ENCODE peak calls at places on chromosomes 4 and X, in eight cellular contexts. One of them, this sample, is unnamed.

GRCh38 chr4:7928711-7929505 is 10.8 kb downstream of the AFAP1 start:
- DNase-seq in NCI-H82: no peak
- DNase-seq in smooth muscle cell of the brain vasculature: no peak
- DNase-seq in coronary artery: no peak
- DNase-seq in stimulated activated CD8-positive, alpha-beta memory T cell treated with anti-CD3 and anti-CD28 coated beads, Interleukin-15, amount 100 ng/mL, for 48 hours: no peak
- DNase-seq in fibroblast of mammary gland: peak
- DNase-seq in caudate nucleus: peak
- DNase-seq in amygdala: no peak
- DNase-seq in this sample: no peak

GRCh38 chr4:155353923-155354540 is 22.7 kb downstream of the MAP9 start:
- DNase-seq in NCI-H82: peak
- DNase-seq in smooth muscle cell of the brain vasculature: peak
- DNase-seq in coronary artery: peak
- DNase-seq in stimulated activated CD8-positive, alpha-beta memory T cell treated with anti-CD3 and anti-CD28 coated beads, Interleukin-15, amount 100 ng/mL, for 48 hours: no peak
- DNase-seq in fibroblast of mammary gland: peak
- DNase-seq in caudate nucleus: no peak
- DNase-seq in amygdala: no peak
- DNase-seq in this sample: no peak

GRCh38 chr4:76585270-76585669 is 150.2 kb downstream of the SHROOM3 start:
- DNase-seq in NCI-H82: no peak
- DNase-seq in smooth muscle cell of the brain vasculature: no peak
- DNase-seq in coronary artery: no peak
- DNase-seq in stimulated activated CD8-positive, alpha-beta memory T cell treated with anti-CD3 and anti-CD28 coated beads, Interleukin-15, amount 100 ng/mL, for 48 hours: no peak
- DNase-seq in fibroblast of mammary gland: no peak
- DNase-seq in caudate nucleus: no peak
- DNase-seq in amygdala: no peak
- DNase-seq in this sample: no peak

GRCh38 chrX:131895002-131895401 is 128.1 kb upstream of the STK26 start:
- DNase-seq in NCI-H82: no peak
- DNase-seq in smooth muscle cell of the brain vasculature: no peak
- DNase-seq in coronary artery: no peak
- DNase-seq in stimulated activated CD8-positive, alpha-beta memory T cell treated with anti-CD3 and anti-CD28 coated beads, Interleukin-15, amount 100 ng/mL, for 48 hours: no peak
- DNase-seq in fibroblast of mammary gland: peak
- DNase-seq in caudate nucleus: no peak
- DNase-seq in amygdala: no peak
- DNase-seq in this sample: no peak

GRCh38 chr4:4384837-4385236 is 2.1 kb upstream of the NSG1 start:
- DNase-seq in NCI-H82: peak
- DNase-seq in smooth muscle cell of the brain vasculature: no peak
- DNase-seq in coronary artery: no peak
- DNase-seq in stimulated activated CD8-positive, alpha-beta memory T cell treated with anti-CD3 and anti-CD28 coated beads, Interleukin-15, amount 100 ng/mL, for 48 hours: no peak
- DNase-seq in fibroblast of mammary gland: peak
- DNase-seq in caudate nucleus: no peak
- DNase-seq in amygdala: no peak
- DNase-seq in this sample: no peak

GRCh38 chr4:20520901-20521300 is 179.4 kb upstream of the PACRGL start:
- DNase-seq in NCI-H82: no peak
- DNase-seq in smooth muscle cell of the brain vasculature: no peak
- DNase-seq in coronary artery: no peak
- DNase-seq in stimulated activated CD8-positive, alpha-beta memory T cell treated with anti-CD3 and anti-CD28 coated beads, Interleukin-15, amount 100 ng/mL, for 48 hours: no peak
- DNase-seq in fibroblast of mammary gland: peak
- DNase-seq in caudate nucleus: no peak
- DNase-seq in amygdala: no peak
- DNase-seq in this sample: no peak

GRCh38 chr4:7172508-7172907 is 19.8 kb upstream of the SORCS2 start:
- DNase-seq in NCI-H82: no peak
- DNase-seq in smooth muscle cell of the brain vasculature: no peak
- DNase-seq in coronary artery: peak
- DNase-seq in stimulated activated CD8-positive, alpha-beta memory T cell treated with anti-CD3 and anti-CD28 coated beads, Interleukin-15, amount 100 ng/mL, for 48 hours: no peak
- DNase-seq in fibroblast of mammary gland: no peak
- DNase-seq in caudate nucleus: no peak
- DNase-seq in amygdala: no peak
- DNase-seq in this sample: peak

GRCh38 chrX:76148011-76148665 is 24.7 kb upstream of the PBDC1 start:
- DNase-seq in NCI-H82: no peak
- DNase-seq in smooth muscle cell of the brain vasculature: no peak
- DNase-seq in coronary artery: no peak
- DNase-seq in stimulated activated CD8-positive, alpha-beta memory T cell treated with anti-CD3 and anti-CD28 coated beads, Interleukin-15, amount 100 ng/mL, for 48 hours: no peak
- DNase-seq in fibroblast of mammary gland: peak
- DNase-seq in caudate nucleus: no peak
- DNase-seq in amygdala: no peak
- DNase-seq in this sample: no peak

GRCh38 chr4:184007891-184008290 is 102.8 kb downstream of the STOX2 start:
- DNase-seq in NCI-H82: no peak
- DNase-seq in smooth muscle cell of the brain vasculature: no peak
- DNase-seq in coronary artery: no peak
- DNase-seq in stimulated activated CD8-positive, alpha-beta memory T cell treated with anti-CD3 and anti-CD28 coated beads, Interleukin-15, amount 100 ng/mL, for 48 hours: no peak
- DNase-seq in fibroblast of mammary gland: peak
- DNase-seq in caudate nucleus: no peak
- DNase-seq in amygdala: no peak
- DNase-seq in this sample: no peak

GRCh38 chrX:71103110-71103983 is 3.2 kb downstream of the CXorf65 start:
- DNase-seq in NCI-H82: peak
- DNase-seq in smooth muscle cell of the brain vasculature: no peak
- DNase-seq in coronary artery: no peak
- DNase-seq in stimulated activated CD8-positive, alpha-beta memory T cell treated with anti-CD3 and anti-CD28 coated beads, Interleukin-15, amount 100 ng/mL, for 48 hours: no peak
- DNase-seq in fibroblast of mammary gland: no peak
- DNase-seq in caudate nucleus: no peak
- DNase-seq in amygdala: no peak
- DNase-seq in this sample: no peak

GRCh38 chrX:145393702-145394235 is 146.5 kb downstream of the SPANXN1 start:
- DNase-seq in NCI-H82: peak
- DNase-seq in smooth muscle cell of the brain vasculature: no peak
- DNase-seq in coronary artery: no peak
- DNase-seq in stimulated activated CD8-positive, alpha-beta memory T cell treated with anti-CD3 and anti-CD28 coated beads, Interleukin-15, amount 100 ng/mL, for 48 hours: no peak
- DNase-seq in fibroblast of mammary gland: no peak
- DNase-seq in caudate nucleus: no peak
- DNase-seq in amygdala: no peak
- DNase-seq in this sample: no peak

GRCh38 chr4:164648151-164648848 is 105.6 kb upstream of the SMIM31 start:
- DNase-seq in NCI-H82: no peak
- DNase-seq in smooth muscle cell of the brain vasculature: no peak
- DNase-seq in coronary artery: no peak
- DNase-seq in stimulated activated CD8-positive, alpha-beta memory T cell treated with anti-CD3 and anti-CD28 coated beads, Interleukin-15, amount 100 ng/mL, for 48 hours: no peak
- DNase-seq in fibroblast of mammary gland: peak
- DNase-seq in caudate nucleus: no peak
- DNase-seq in amygdala: no peak
- DNase-seq in this sample: no peak

GRCh38 chrX:107485019-107485418 is 35.6 kb downstream of the FRMPD3 start:
- DNase-seq in NCI-H82: peak
- DNase-seq in smooth muscle cell of the brain vasculature: no peak
- DNase-seq in coronary artery: no peak
- DNase-seq in stimulated activated CD8-positive, alpha-beta memory T cell treated with anti-CD3 and anti-CD28 coated beads, Interleukin-15, amount 100 ng/mL, for 48 hours: no peak
- DNase-seq in fibroblast of mammary gland: peak
- DNase-seq in caudate nucleus: no peak
- DNase-seq in amygdala: no peak
- DNase-seq in this sample: no peak

GRCh38 chrX:43822015-43822414 is 60.2 kb downstream of the MAOB start:
- DNase-seq in NCI-H82: no peak
- DNase-seq in smooth muscle cell of the brain vasculature: no peak
- DNase-seq in coronary artery: no peak
- DNase-seq in stimulated activated CD8-positive, alpha-beta memory T cell treated with anti-CD3 and anti-CD28 coated beads, Interleukin-15, amount 100 ng/mL, for 48 hours: no peak
- DNase-seq in fibroblast of mammary gland: peak
- DNase-seq in caudate nucleus: no peak
- DNase-seq in amygdala: no peak
- DNase-seq in this sample: no peak

GRCh38 chrX:150037041-150037440 is 98.8 kb upstream of the EOLA2 start:
- DNase-seq in NCI-H82: no peak
- DNase-seq in smooth muscle cell of the brain vasculature: no peak
- DNase-seq in coronary artery: no peak
- DNase-seq in stimulated activated CD8-positive, alpha-beta memory T cell treated with anti-CD3 and anti-CD28 coated beads, Interleukin-15, amount 100 ng/mL, for 48 hours: no peak
- DNase-seq in fibroblast of mammary gland: peak
- DNase-seq in caudate nucleus: no peak
- DNase-seq in amygdala: no peak
- DNase-seq in this sample: no peak

GRCh38 chrX:109854096-109854495 is 121.0 kb upstream of the ACSL4 start:
- DNase-seq in NCI-H82: no peak
- DNase-seq in smooth muscle cell of the brain vasculature: no peak
- DNase-seq in coronary artery: no peak
- DNase-seq in stimulated activated CD8-positive, alpha-beta memory T cell treated with anti-CD3 and anti-CD28 coated beads, Interleukin-15, amount 100 ng/mL, for 48 hours: no peak
- DNase-seq in fibroblast of mammary gland: no peak
- DNase-seq in caudate nucleus: no peak
- DNase-seq in amygdala: no peak
- DNase-seq in this sample: no peak

GRCh38 chr4:25467843-25468242 is 90.8 kb downstream of the ANAPC4 start:
- DNase-seq in NCI-H82: no peak
- DNase-seq in smooth muscle cell of the brain vasculature: no peak
- DNase-seq in coronary artery: no peak
- DNase-seq in stimulated activated CD8-positive, alpha-beta memory T cell treated with anti-CD3 and anti-CD28 coated beads, Interleukin-15, amount 100 ng/mL, for 48 hours: no peak
- DNase-seq in fibroblast of mammary gland: no peak
- DNase-seq in caudate nucleus: no peak
- DNase-seq in amygdala: no peak
- DNase-seq in this sample: no peak

GRCh38 chrX:1411331-1411730 is 19.4 kb upstream of the SLC25A6 start:
- DNase-seq in NCI-H82: no peak
- DNase-seq in smooth muscle cell of the brain vasculature: no peak
- DNase-seq in coronary artery: no peak
- DNase-seq in stimulated activated CD8-positive, alpha-beta memory T cell treated with anti-CD3 and anti-CD28 coated beads, Interleukin-15, amount 100 ng/mL, for 48 hours: no peak
- DNase-seq in fibroblast of mammary gland: no peak
- DNase-seq in caudate nucleus: no peak
- DNase-seq in amygdala: no peak
- DNase-seq in this sample: no peak

GRCh38 chrX:106980952-106981626 is 18.9 kb downstream of the MORC4 start:
- DNase-seq in NCI-H82: no peak
- DNase-seq in smooth muscle cell of the brain vasculature: no peak
- DNase-seq in coronary artery: no peak
- DNase-seq in stimulated activated CD8-positive, alpha-beta memory T cell treated with anti-CD3 and anti-CD28 coated beads, Interleukin-15, amount 100 ng/mL, for 48 hours: no peak
- DNase-seq in fibroblast of mammary gland: no peak
- DNase-seq in caudate nucleus: no peak
- DNase-seq in amygdala: no peak
- DNase-seq in this sample: no peak

GRCh38 chrX:139724626-139725025 is 16.7 kb upstream of the MCF2 start:
- DNase-seq in NCI-H82: no peak
- DNase-seq in smooth muscle cell of the brain vasculature: no peak
- DNase-seq in coronary artery: no peak
- DNase-seq in stimulated activated CD8-positive, alpha-beta memory T cell treated with anti-CD3 and anti-CD28 coated beads, Interleukin-15, amount 100 ng/mL, for 48 hours: no peak
- DNase-seq in fibroblast of mammary gland: no peak
- DNase-seq in caudate nucleus: no peak
- DNase-seq in amygdala: no peak
- DNase-seq in this sample: no peak

GRCh38 chr4:926538-926937 is 5.6 kb downstream of the GAK start:
- DNase-seq in NCI-H82: peak
- DNase-seq in smooth muscle cell of the brain vasculature: no peak
- DNase-seq in coronary artery: no peak
- DNase-seq in stimulated activated CD8-positive, alpha-beta memory T cell treated with anti-CD3 and anti-CD28 coated beads, Interleukin-15, amount 100 ng/mL, for 48 hours: no peak
- DNase-seq in fibroblast of mammary gland: peak
- DNase-seq in caudate nucleus: peak
- DNase-seq in amygdala: no peak
- DNase-seq in this sample: peak

GRCh38 chr4:15702941-15703403 is at the start of gene BST1:
- DNase-seq in NCI-H82: no peak
- DNase-seq in smooth muscle cell of the brain vasculature: no peak
- DNase-seq in coronary artery: peak
- DNase-seq in stimulated activated CD8-positive, alpha-beta memory T cell treated with anti-CD3 and anti-CD28 coated beads, Interleukin-15, amount 100 ng/mL, for 48 hours: peak
- DNase-seq in fibroblast of mammary gland: peak
- DNase-seq in caudate nucleus: no peak
- DNase-seq in amygdala: peak
- DNase-seq in this sample: peak

GRCh38 chrX:152821145-152821765 is 9.3 kb downstream of the CETN2 start:
- DNase-seq in NCI-H82: peak
- DNase-seq in smooth muscle cell of the brain vasculature: no peak
- DNase-seq in coronary artery: no peak
- DNase-seq in stimulated activated CD8-positive, alpha-beta memory T cell treated with anti-CD3 and anti-CD28 coated beads, Interleukin-15, amount 100 ng/mL, for 48 hours: no peak
- DNase-seq in fibroblast of mammary gland: peak
- DNase-seq in caudate nucleus: no peak
- DNase-seq in amygdala: no peak
- DNase-seq in this sample: no peak

GRCh38 chrX:37361596-37361995 is 12.4 kb downstream of the PRRG1 start:
- DNase-seq in NCI-H82: no peak
- DNase-seq in smooth muscle cell of the brain vasculature: no peak
- DNase-seq in coronary artery: no peak
- DNase-seq in stimulated activated CD8-positive, alpha-beta memory T cell treated with anti-CD3 and anti-CD28 coated beads, Interleukin-15, amount 100 ng/mL, for 48 hours: no peak
- DNase-seq in fibroblast of mammary gland: peak
- DNase-seq in caudate nucleus: no peak
- DNase-seq in amygdala: no peak
- DNase-seq in this sample: no peak

GRCh38 chrX:112877771-112878173 is 37.1 kb upstream of the AMOT start:
- DNase-seq in NCI-H82: no peak
- DNase-seq in smooth muscle cell of the brain vasculature: no peak
- DNase-seq in coronary artery: no peak
- DNase-seq in stimulated activated CD8-positive, alpha-beta memory T cell treated with anti-CD3 and anti-CD28 coated beads, Interleukin-15, amount 100 ng/mL, for 48 hours: no peak
- DNase-seq in fibroblast of mammary gland: no peak
- DNase-seq in caudate nucleus: no peak
- DNase-seq in amygdala: no peak
- DNase-seq in this sample: no peak